ENCODE peak calls at places on chromosome 18, in eight cellular contexts. One of them, this sample, is unnamed.

GRCh38 chr18:37481058-37481457 is 84.5 kb downstream of the CELF4 start:
- DNase-seq in mammary epithelial cell: no peak
- DNase-seq in mesendoderm: peak; percentile 39
- DNase-seq in SK-N-SH: no peak
- DNase-seq in fibroblast of lung: no peak
- DNase-seq in IMR-90: no peak
- DNase-seq in neuronal stem cell: no peak
- DNase-seq in GM23338: peak; percentile 46
- DNase-seq in this sample: peak; percentile 26

GRCh38 chr18:79953921-79954651 is 2.6 kb upstream of the SLC66A2 start:
- DNase-seq in mammary epithelial cell: no peak
- DNase-seq in mesendoderm: no peak
- DNase-seq in SK-N-SH: no peak
- DNase-seq in fibroblast of lung: no peak
- DNase-seq in IMR-90: no peak
- DNase-seq in neuronal stem cell: no peak
- DNase-seq in GM23338: no peak
- DNase-seq in this sample: no peak

GRCh38 chr18:44887227-44887631 is 206.5 kb downstream of the SETBP1 start:
- DNase-seq in mammary epithelial cell: peak; percentile 96
- DNase-seq in mesendoderm: peak; percentile 97
- DNase-seq in SK-N-SH: no peak
- DNase-seq in fibroblast of lung: peak; percentile 79
- DNase-seq in IMR-90: peak; percentile 2
- DNase-seq in neuronal stem cell: no peak
- DNase-seq in GM23338: no peak
- DNase-seq in this sample: no peak

GRCh38 chr18:36297419-36298112 is at the start of gene FHOD3:
- DNase-seq in mammary epithelial cell: peak; percentile 52
- DNase-seq in mesendoderm: peak; percentile 72
- DNase-seq in SK-N-SH: peak; percentile 97
- DNase-seq in fibroblast of lung: peak; percentile 67
- DNase-seq in IMR-90: peak; percentile 49
- DNase-seq in neuronal stem cell: peak; percentile 82
- DNase-seq in GM23338: peak; percentile 87
- DNase-seq in this sample: peak; percentile 94

GRCh38 chr18:3777719-3778118 is 327.7 kb downstream of the TGIF1 start:
- DNase-seq in mammary epithelial cell: no peak
- DNase-seq in mesendoderm: no peak
- DNase-seq in SK-N-SH: no peak
- DNase-seq in fibroblast of lung: no peak
- DNase-seq in IMR-90: peak; percentile 52
- DNase-seq in neuronal stem cell: no peak
- DNase-seq in GM23338: no peak
- DNase-seq in this sample: no peak

GRCh38 chr18:48230459-48231113 is 178.6 kb downstream of the ZBTB7C start:
- DNase-seq in mammary epithelial cell: peak; percentile 61
- DNase-seq in mesendoderm: peak; percentile 83
- DNase-seq in SK-N-SH: peak; percentile 79
- DNase-seq in fibroblast of lung: peak; percentile 34
- DNase-seq in IMR-90: peak; percentile 31
- DNase-seq in neuronal stem cell: peak; percentile 61
- DNase-seq in GM23338: peak; percentile 88
- DNase-seq in this sample: peak; percentile 87

GRCh38 chr18:29556070-29556469 is 1379.1 kb upstream of the CDH2 start:
- DNase-seq in mammary epithelial cell: no peak
- DNase-seq in mesendoderm: peak; percentile 41
- DNase-seq in SK-N-SH: no peak
- DNase-seq in fibroblast of lung: no peak
- DNase-seq in IMR-90: no peak
- DNase-seq in neuronal stem cell: no peak
- DNase-seq in GM23338: peak; percentile 41
- DNase-seq in this sample: no peak

GRCh38 chr18:51153659-51154371 is 43.7 kb downstream of the MEX3C start:
- DNase-seq in mammary epithelial cell: no peak
- DNase-seq in mesendoderm: no peak
- DNase-seq in SK-N-SH: peak; percentile 35
- DNase-seq in fibroblast of lung: no peak
- DNase-seq in IMR-90: no peak
- DNase-seq in neuronal stem cell: no peak
- DNase-seq in GM23338: no peak
- DNase-seq in this sample: no peak

GRCh38 chr18:63186934-63187574 is 132.5 kb downstream of the BCL2 start:
- DNase-seq in mammary epithelial cell: peak; percentile 15
- DNase-seq in mesendoderm: no peak
- DNase-seq in SK-N-SH: no peak
- DNase-seq in fibroblast of lung: no peak
- DNase-seq in IMR-90: no peak
- DNase-seq in neuronal stem cell: no peak
- DNase-seq in GM23338: no peak
- DNase-seq in this sample: no peak

GRCh38 chr18:12012697-12013096 is 31.4 kb downstream of the IMPA2 start:
- DNase-seq in mammary epithelial cell: no peak
- DNase-seq in mesendoderm: no peak
- DNase-seq in SK-N-SH: no peak
- DNase-seq in fibroblast of lung: no peak
- DNase-seq in IMR-90: no peak
- DNase-seq in neuronal stem cell: no peak
- DNase-seq in GM23338: no peak
- DNase-seq in this sample: no peak

GRCh38 chr18:79934311-79935097 is 16.9 kb downstream of the SLC66A2 start:
- DNase-seq in mammary epithelial cell: no peak
- DNase-seq in mesendoderm: peak; percentile 35
- DNase-seq in SK-N-SH: no peak
- DNase-seq in fibroblast of lung: no peak
- DNase-seq in IMR-90: no peak
- DNase-seq in neuronal stem cell: no peak
- DNase-seq in GM23338: no peak
- DNase-seq in this sample: no peak

GRCh38 chr18:68840554-68841263 is 42.8 kb downstream of the CCDC102B start:
- DNase-seq in mammary epithelial cell: peak; percentile 77
- DNase-seq in mesendoderm: peak; percentile 77
- DNase-seq in SK-N-SH: no peak
- DNase-seq in fibroblast of lung: peak; percentile 96
- DNase-seq in IMR-90: peak; percentile 97
- DNase-seq in neuronal stem cell: peak; percentile 6
- DNase-seq in GM23338: peak; percentile 30
- DNase-seq in this sample: peak; percentile 5

GRCh38 chr18:21735452-21736015 is 5.1 kb upstream of the MIB1 start:
- DNase-seq in mammary epithelial cell: no peak
- DNase-seq in mesendoderm: peak; percentile 77
- DNase-seq in SK-N-SH: no peak
- DNase-seq in fibroblast of lung: peak; percentile 17
- DNase-seq in IMR-90: peak; percentile 73
- DNase-seq in neuronal stem cell: no peak
- DNase-seq in GM23338: peak; percentile 90
- DNase-seq in this sample: peak; percentile 53

GRCh38 chr18:27970321-27970720 is 206.6 kb downstream of the CDH2 start:
- DNase-seq in mammary epithelial cell: no peak
- DNase-seq in mesendoderm: no peak
- DNase-seq in SK-N-SH: no peak
- DNase-seq in fibroblast of lung: no peak
- DNase-seq in IMR-90: no peak
- DNase-seq in neuronal stem cell: no peak
- DNase-seq in GM23338: no peak
- DNase-seq in this sample: no peak

GRCh38 chr18:6837904-6838303 is 108.4 kb downstream of the ARHGAP28 start:
- DNase-seq in mammary epithelial cell: no peak
- DNase-seq in mesendoderm: no peak
- DNase-seq in SK-N-SH: no peak
- DNase-seq in fibroblast of lung: no peak
- DNase-seq in IMR-90: no peak
- DNase-seq in neuronal stem cell: no peak
- DNase-seq in GM23338: no peak
- DNase-seq in this sample: no peak

GRCh38 chr18:62715439-62715792 is at the start of gene PHLPP1:
- DNase-seq in mammary epithelial cell: no peak
- DNase-seq in mesendoderm: no peak
- DNase-seq in SK-N-SH: no peak
- DNase-seq in fibroblast of lung: no peak
- DNase-seq in IMR-90: no peak
- DNase-seq in neuronal stem cell: no peak
- DNase-seq in GM23338: no peak
- DNase-seq in this sample: no peak

GRCh38 chr18:54888933-54889332 is 60.7 kb downstream of the RAB27B start:
- DNase-seq in mammary epithelial cell: peak; percentile 63
- DNase-seq in mesendoderm: no peak
- DNase-seq in SK-N-SH: no peak
- DNase-seq in fibroblast of lung: peak; percentile 62
- DNase-seq in IMR-90: peak; percentile 79
- DNase-seq in neuronal stem cell: no peak
- DNase-seq in GM23338: no peak
- DNase-seq in this sample: no peak

GRCh38 chr18:54883816-54884604 is 55.7 kb downstream of the RAB27B start:
- DNase-seq in mammary epithelial cell: no peak
- DNase-seq in mesendoderm: no peak
- DNase-seq in SK-N-SH: no peak
- DNase-seq in fibroblast of lung: peak; percentile 75
- DNase-seq in IMR-90: peak; percentile 25
- DNase-seq in neuronal stem cell: no peak
- DNase-seq in GM23338: no peak
- DNase-seq in this sample: no peak

DNA sequence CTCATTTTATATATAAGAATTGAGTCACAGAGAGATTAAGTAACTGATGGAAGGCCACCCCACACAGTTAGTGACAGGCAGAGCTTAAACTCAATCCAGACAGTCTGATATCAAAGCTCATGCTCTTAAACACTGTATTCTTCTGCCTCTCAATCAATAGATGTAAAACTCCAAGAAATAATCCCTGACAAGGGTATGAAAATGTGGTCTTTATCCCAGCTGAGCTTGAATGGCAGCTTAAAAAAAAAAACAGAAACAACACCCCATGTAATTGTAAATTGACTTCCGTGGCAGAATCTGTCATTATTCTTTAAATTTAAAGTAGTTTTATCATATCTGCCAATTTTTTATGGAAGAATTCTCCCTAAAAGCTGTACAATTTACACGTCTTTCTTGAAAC is 60.1 kb downstream of the RAB27B start:
- DNase-seq in mammary epithelial cell: no peak
- DNase-seq in mesendoderm: no peak
- DNase-seq in SK-N-SH: no peak
- DNase-seq in fibroblast of lung: no peak
- DNase-seq in IMR-90: no peak
- DNase-seq in neuronal stem cell: no peak
- DNase-seq in GM23338: no peak
- DNase-seq in this sample: no peak
- H3K4me2 ChIP-seq in mammary epithelial cell: no peak overlapping the region
- H3K4me2 ChIP-seq in mesendoderm: no peak overlapping the region
- H3K4me2 ChIP-seq in SK-N-SH: no peak overlapping the region
- H3K4me2 ChIP-seq in fibroblast of lung: no peak overlapping the region
- H3K4me2 ChIP-seq in IMR-90: no peak overlapping the region
- H3K4me2 ChIP-seq in neuronal stem cell: no peak overlapping the region
- H3K4me2 ChIP-seq in GM23338: no peak overlapping the region
- H3K4me2 ChIP-seq in this sample: no peak overlapping the region

DNA sequence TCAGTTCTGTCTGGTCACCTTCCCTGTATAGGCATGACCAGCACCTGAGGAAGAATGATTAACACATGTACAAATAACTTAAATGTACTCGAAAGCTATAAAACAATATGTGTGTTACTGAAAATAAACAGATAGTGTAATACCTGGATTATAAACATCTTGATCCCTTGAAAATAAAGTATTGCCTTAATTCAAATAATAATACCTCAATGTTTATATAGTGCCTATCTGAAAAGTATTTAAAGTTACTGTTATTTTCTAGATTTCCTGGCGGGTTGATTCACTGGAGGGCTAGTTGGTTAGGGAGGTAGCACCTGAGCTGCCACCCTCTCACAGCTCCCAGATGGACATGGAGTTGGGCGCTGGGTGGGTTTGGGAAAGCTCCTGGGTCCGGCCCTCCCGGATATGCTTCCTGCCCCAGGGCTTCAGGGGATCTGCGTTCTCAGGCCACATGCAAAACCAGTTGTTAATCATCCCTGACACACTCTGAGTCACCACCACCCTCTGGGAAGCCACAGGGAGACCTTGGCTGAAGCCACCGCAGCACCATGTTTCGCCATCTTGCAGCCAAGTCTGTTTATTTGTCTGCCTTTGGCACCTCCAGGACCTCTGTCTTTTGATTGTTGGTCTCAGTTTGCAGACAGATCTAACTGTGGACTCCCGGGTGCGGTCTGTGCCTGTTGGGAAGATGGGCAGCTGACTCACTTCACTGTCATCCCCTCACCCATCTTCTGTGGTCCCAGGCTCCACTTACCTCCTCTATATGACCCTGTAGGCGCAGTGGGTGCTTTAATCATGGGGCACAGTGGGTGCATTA is 35.3 kb downstream of the RAB31 start:
- DNase-seq in mammary epithelial cell: peak; percentile 95
- DNase-seq in mesendoderm: peak; percentile 94
- DNase-seq in SK-N-SH: no peak
- DNase-seq in fibroblast of lung: peak; percentile 97
- DNase-seq in IMR-90: peak; percentile 98
- DNase-seq in neuronal stem cell: no peak
- DNase-seq in GM23338: peak; percentile 32
- DNase-seq in this sample: no peak
- H3K4me1 ChIP-seq in mammary epithelial cell: peaks cover 32% of the 10 kb centered on the region
- H3K4me1 ChIP-seq in mesendoderm: peaks cover 15% of the 10 kb centered on the region
- H3K4me1 ChIP-seq in SK-N-SH: peaks cover 3% of the 10 kb centered on the region
- H3K4me1 ChIP-seq in fibroblast of lung: peaks cover 17% of the 10 kb centered on the region
- H3K4me1 ChIP-seq in IMR-90: peaks cover 10% of the 10 kb centered on the region
- H3K4me1 ChIP-seq in neuronal stem cell: peaks cover 20% of the 10 kb centered on the region
- H3K4me1 ChIP-seq in GM23338: peaks cover 36% of the 10 kb centered on the region
- H3K4me1 ChIP-seq in this sample: peaks cover 9% of the 10 kb centered on the region

DNA sequence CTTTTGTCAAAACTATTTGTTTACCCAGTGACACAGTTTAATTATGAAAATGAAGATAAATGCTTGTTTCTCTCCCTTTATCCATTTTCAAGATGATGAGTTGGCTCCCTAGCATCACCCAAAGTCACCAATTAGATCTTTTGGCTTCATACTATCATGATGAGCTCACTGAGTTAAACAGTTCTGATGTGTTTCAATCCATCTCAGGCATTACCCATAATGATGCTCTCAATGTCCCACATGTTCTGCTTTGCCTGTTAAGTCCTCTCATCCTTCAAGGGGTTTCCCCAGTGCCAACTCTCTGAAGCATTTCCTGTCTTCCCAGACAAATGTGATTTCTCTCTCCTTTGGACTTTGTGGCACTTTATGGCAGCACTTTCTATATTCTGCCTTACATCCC is 92.7 kb downstream of the EPB41L3 start:
- DNase-seq in mammary epithelial cell: no peak
- DNase-seq in mesendoderm: no peak
- DNase-seq in SK-N-SH: no peak
- DNase-seq in fibroblast of lung: no peak
- DNase-seq in IMR-90: peak; percentile 53
- DNase-seq in neuronal stem cell: no peak
- DNase-seq in GM23338: no peak
- DNase-seq in this sample: no peak
- H3K36me3 ChIP-seq in mammary epithelial cell: no peaks in the 10 kb centered on the region
- H3K36me3 ChIP-seq in mesendoderm: no peaks in the 10 kb centered on the region
- H3K36me3 ChIP-seq in SK-N-SH: no peaks in the 10 kb centered on the region
- H3K36me3 ChIP-seq in fibroblast of lung: no peaks in the 10 kb centered on the region
- H3K36me3 ChIP-seq in IMR-90: no peaks in the 10 kb centered on the region
- H3K36me3 ChIP-seq in neuronal stem cell: no peaks in the 10 kb centered on the region
- H3K36me3 ChIP-seq in GM23338: no peaks in the 10 kb centered on the region
- H3K36me3 ChIP-seq in this sample: no peaks in the 10 kb centered on the region

DNA sequence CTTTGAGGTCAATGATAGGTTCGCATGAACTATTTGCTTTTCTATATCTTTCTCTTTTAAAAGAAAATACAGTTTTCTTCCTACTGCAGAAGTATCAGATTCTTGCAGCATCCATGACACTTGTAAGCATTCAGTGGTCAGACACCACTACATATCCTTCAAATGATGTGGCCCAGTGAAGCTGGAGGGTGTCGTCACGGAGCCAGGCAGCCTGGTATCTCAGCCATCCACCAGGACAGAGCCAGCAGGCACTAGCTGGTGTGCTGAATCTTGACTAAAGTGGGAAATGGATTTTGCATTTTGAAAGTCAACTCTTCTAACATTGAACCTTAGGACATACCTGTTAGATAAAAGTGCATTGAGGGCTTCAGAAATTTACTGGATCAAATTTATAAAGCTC is 5.4 kb downstream of the KLHL14 start:
- DNase-seq in mammary epithelial cell: no peak
- DNase-seq in mesendoderm: no peak
- DNase-seq in SK-N-SH: no peak
- DNase-seq in fibroblast of lung: no peak
- DNase-seq in IMR-90: no peak
- DNase-seq in neuronal stem cell: no peak
- DNase-seq in GM23338: no peak
- DNase-seq in this sample: no peak
- H3K4me2 ChIP-seq in mammary epithelial cell: no peak overlapping the region
- H3K4me2 ChIP-seq in mesendoderm: no peak overlapping the region
- H3K4me2 ChIP-seq in SK-N-SH: no peak overlapping the region
- H3K4me2 ChIP-seq in fibroblast of lung: no peak overlapping the region
- H3K4me2 ChIP-seq in IMR-90: no peak overlapping the region
- H3K4me2 ChIP-seq in neuronal stem cell: no peak overlapping the region
- H3K4me2 ChIP-seq in GM23338: no peak overlapping the region
- H3K4me2 ChIP-seq in this sample: no peak overlapping the region

This sample was measured in neural progenitor cell.